ENCODE peak calls at places on chromosomes 6 and 20, in four cellular contexts. One of them, this sample, is unnamed.

GRCh38 chr6:144104898-144105487 is 9.6 kb upstream of the SF3B5 start:
- DNase-seq in NCI-H1436: peak
- DNase-seq in ELF-1: no peak
- DNase-seq in fibroblast of the aortic adventitia: peak
- DNase-seq in this sample: peak

GRCh38 chr6:116280161-116280959 is 630 bp upstream of the TSPYL1 start:
- DNase-seq in ELF-1: no peak
- DNase-seq in NCI-H1436: no peak
- DNase-seq in fibroblast of the aortic adventitia: peak
- DNase-seq in this sample: no peak

GRCh38 chr20:60215786-60216730 is 257.8 kb downstream of the CDH26 start:
- DNase-seq in fibroblast of the aortic adventitia: peak
- DNase-seq in ELF-1: no peak
- DNase-seq in NCI-H1436: no peak
- DNase-seq in this sample: no peak

GRCh38 chr6:158457616-158458278 is 102.1 kb upstream of the TMEM181 start:
- DNase-seq in fibroblast of the aortic adventitia: no peak
- DNase-seq in ELF-1: no peak
- DNase-seq in NCI-H1436: no peak
- DNase-seq in this sample: no peak

GRCh38 chr20:11740975-11741374 is 176.7 kb upstream of the BTBD3 start:
- DNase-seq in NCI-H1436: no peak
- DNase-seq in fibroblast of the aortic adventitia: no peak
- DNase-seq in ELF-1: no peak
- DNase-seq in this sample: no peak

GRCh38 chr6:156060013-156060412 is 604.4 kb upstream of the NOX3 start:
- DNase-seq in fibroblast of the aortic adventitia: no peak
- DNase-seq in ELF-1: no peak
- DNase-seq in NCI-H1436: no peak
- DNase-seq in this sample: no peak

GRCh38 chr6:7697820-7698623 is 27.9 kb upstream of the BMP6 start:
- DNase-seq in NCI-H1436: no peak
- DNase-seq in ELF-1: no peak
- DNase-seq in fibroblast of the aortic adventitia: peak
- DNase-seq in this sample: no peak

GRCh38 chr6:109892451-109893435 is 85.4 kb upstream of the GPR6 start:
- DNase-seq in NCI-H1436: no peak
- DNase-seq in fibroblast of the aortic adventitia: no peak
- DNase-seq in ELF-1: peak
- DNase-seq in this sample: peak

GRCh38 chr6:84093405-84094049 is 60.0 kb downstream of the MRAP2 start:
- DNase-seq in ELF-1: no peak
- DNase-seq in fibroblast of the aortic adventitia: no peak
- DNase-seq in NCI-H1436: no peak
- DNase-seq in this sample: no peak

GRCh38 chr20:1827974-1828785 is 67.0 kb upstream of the SIRPA start:
- DNase-seq in fibroblast of the aortic adventitia: peak
- DNase-seq in ELF-1: no peak
- DNase-seq in NCI-H1436: no peak
- DNase-seq in this sample: no peak

GRCh38 chr20:34525709-34526416 is 9.6 kb downstream of the DYNLRB1 start:
- DNase-seq in fibroblast of the aortic adventitia: peak
- DNase-seq in ELF-1: peak
- DNase-seq in NCI-H1436: no peak
- DNase-seq in this sample: peak

This sample was measured in iPS-NIHi11.